ENCODE peak calls at places on chromosomes 2 and 18, in nine cellular contexts. C, T, M, B, J, R, W, S and D are unnamed samples.

GRCh38 chr2:219272995-219273394 is 6.2 kb upstream of the DNAJB2 start:
- DNase-seq in C (no peak), T (no peak), M (no peak), B (no peak), J (no peak), R (peak; percentile 39), W (no peak), S (no peak), D (no peak)

GRCh38 chr18:13435596-13436333 is 217.2 kb downstream of the LDLRAD4 start:
- DNase-seq in C (no peak), T (no peak), M (peak; percentile 73), B (no peak), J (peak; percentile 55), R (no peak), W (no peak), S (no peak), D (no peak)

GRCh38 chr2:8121826-8122505 is 559.9 kb upstream of the ID2 start:
- DNase-seq in C (no peak), T (no peak), M (no peak), B (no peak), J (no peak), R (no peak), W (no peak), S (no peak), D (no peak)

GRCh38 chr18:77223653-77224052 is 26.0 kb upstream of the GALR1 start:
- DNase-seq in C (no peak), T (no peak), M (no peak), B (no peak), J (no peak), R (no peak), W (peak; percentile 8), S (no peak), D (no peak)

GRCh38 chr2:146321175-146321574 is 1523.7 kb upstream of the ACVR2A start:
- DNase-seq in C (no peak), T (no peak), M (no peak), B (no peak), J (no peak), R (no peak), W (no peak), S (peak; percentile 26), D (no peak)

GRCh38 chr2:169108098-169108884 is 38.9 kb downstream of the DHRS9 start:
- DNase-seq in C (no peak), T (no peak), M (no peak), B (no peak), J (no peak), R (no peak), W (no peak), S (no peak), D (no peak)

GRCh38 chr18:25067291-25068050 is 284.5 kb downstream of the ZNF521 start:
- DNase-seq in C (no peak), T (no peak), M (no peak), B (no peak), J (no peak), R (no peak), W (no peak), S (no peak), D (no peak)

GRCh38 chr2:216604458-216604857 is 28.8 kb upstream of the IGFBP2 start:
- DNase-seq in C (no peak), T (no peak), M (no peak), B (no peak), J (no peak), R (no peak), W (no peak), S (no peak), D (no peak)

GRCh38 chr2:72143441-72144356 is 4.0 kb downstream of the CYP26B1 start:
- DNase-seq in C (peak; percentile 33), T (no peak), M (no peak), B (no peak), J (no peak), R (peak; percentile 34), W (no peak), S (peak; percentile 56), D (no peak)

GRCh38 chr2:104504331-104505073 is 349.4 kb upstream of the POU3F3 start:
- DNase-seq in C (no peak), T (no peak), M (no peak), B (no peak), J (no peak), R (no peak), W (no peak), S (no peak), D (no peak)

GRCh38 chr2:39216495-39217191 is 27.1 kb downstream of the CDKL4 start:
- DNase-seq in C (no peak), T (peak; percentile 63), M (no peak), B (peak; percentile 69), J (no peak), R (no peak), W (no peak), S (no peak), D (no peak)

GRCh38 chr2:47457268-47457667 is 54.3 kb downstream of the MSH2 start:
- DNase-seq in C (no peak), T (no peak), M (no peak), B (no peak), J (no peak), R (no peak), W (no peak), S (no peak), D (no peak)

GRCh38 chr2:47456851-47457250 is 53.9 kb downstream of the MSH2 start:
- DNase-seq in C (no peak), T (no peak), M (no peak), B (no peak), J (no peak), R (no peak), W (no peak), S (no peak), D (no peak)

GRCh38 chr2:47452761-47453160 is 49.8 kb downstream of the MSH2 start:
- DNase-seq in C (no peak), T (no peak), M (no peak), B (no peak), J (no peak), R (no peak), W (no peak), S (no peak), D (no peak)

GRCh38 chr2:47459021-47459420 is 56.1 kb downstream of the MSH2 start:
- DNase-seq in C (no peak), T (no peak), M (no peak), B (no peak), J (no peak), R (no peak), W (no peak), S (no peak), D (no peak)

GRCh38 chr2:47455411-47455810 is 52.5 kb downstream of the MSH2 start:
- DNase-seq in C (no peak), T (no peak), M (no peak), B (no peak), J (no peak), R (no peak), W (no peak), S (no peak), D (no peak)
- H3K9me3 ChIP-seq in C (peaks cover 6% of the 10 kb centered on the region), T (no peaks in the 10 kb centered on the region), M (no peaks in the 10 kb centered on the region), B (no peaks in the 10 kb centered on the region), J (no peaks in the 10 kb centered on the region), R (no peaks in the 10 kb centered on the region), W (no peaks in the 10 kb centered on the region), S (no peaks in the 10 kb centered on the region), D (no peaks in the 10 kb centered on the region)

DNA sequence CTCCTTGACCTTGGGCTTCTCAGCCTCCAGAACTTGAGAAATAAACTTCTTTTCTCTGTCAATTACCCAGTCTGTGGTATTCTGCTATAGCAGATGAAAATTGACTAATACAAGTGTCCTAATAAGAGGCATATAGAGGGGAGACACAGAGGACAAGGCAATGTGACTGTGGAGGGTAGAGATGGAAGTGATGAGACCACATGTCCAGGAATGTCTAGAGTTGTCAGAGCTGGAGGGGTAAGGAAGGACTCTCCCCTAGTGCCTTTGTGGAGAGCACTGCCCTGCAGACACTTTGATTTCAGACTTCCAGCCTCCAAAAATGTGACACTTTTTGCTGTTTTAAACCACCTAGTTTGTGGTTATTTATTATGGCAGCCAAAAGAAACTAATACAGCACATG is 74.4 kb downstream of the ACKR3 start:
- DNase-seq in C (no peak), T (no peak), M (no peak), B (no peak), J (no peak), R (no peak), W (no peak), S (no peak), D (no peak)
- H3K9me3 ChIP-seq in C (peaks cover 34% of the 10 kb centered on the region), T (no peaks in the 10 kb centered on the region), M (no peaks in the 10 kb centered on the region), B (no peaks in the 10 kb centered on the region), J (peaks cover 11% of the 10 kb centered on the region), R (peaks cover 10% of the 10 kb centered on the region), W (peaks cover 17% of the 10 kb centered on the region), S (no peaks in the 10 kb centered on the region), D (no peaks in the 10 kb centered on the region)

DNA sequence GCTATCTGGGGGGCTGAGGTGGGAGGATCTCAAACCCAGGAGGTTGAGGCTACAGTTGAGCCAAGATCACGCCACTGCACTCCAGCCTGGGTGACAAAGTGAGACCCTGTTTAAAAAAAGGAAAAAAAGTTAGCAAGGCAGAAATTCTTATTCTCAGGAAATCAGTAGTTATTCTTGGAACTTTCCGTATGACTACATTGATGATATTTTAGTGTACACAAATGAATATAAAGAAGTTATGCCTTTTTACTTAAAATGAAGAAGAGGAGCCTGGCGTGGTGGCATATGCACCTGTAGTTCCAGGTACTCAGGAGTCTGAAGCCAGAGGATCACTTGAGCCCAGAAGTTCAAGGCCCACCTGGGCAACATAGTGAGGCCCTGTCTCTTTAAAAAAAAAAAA is 7.4 kb downstream of the SPDYA start:
- DNase-seq in C (no peak), T (no peak), M (no peak), B (no peak), J (no peak), R (no peak), W (no peak), S (no peak), D (no peak)
- H3K9me3 ChIP-seq in C (no peaks in the 10 kb centered on the region), T (no peaks in the 10 kb centered on the region), M (no peaks in the 10 kb centered on the region), B (no peaks in the 10 kb centered on the region), J (no peaks in the 10 kb centered on the region), R (no peaks in the 10 kb centered on the region), W (no peaks in the 10 kb centered on the region), S (no peaks in the 10 kb centered on the region), D (no peaks in the 10 kb centered on the region)

GRCh38 chr2:31524592-31524991 is 56.1 kb downstream of the SRD5A2 start:
- DNase-seq in C (no peak), T (no peak), M (no peak), B (no peak), J (no peak), R (no peak), W (no peak), S (no peak), D (no peak)

GRCh38 chr2:31528823-31529222 is 51.9 kb downstream of the SRD5A2 start:
- DNase-seq in C (no peak), T (no peak), M (no peak), B (no peak), J (no peak), R (no peak), W (no peak), S (no peak), D (no peak)

GRCh38 chr2:31529256-31529655 is 51.5 kb downstream of the SRD5A2 start:
- DNase-seq in C (no peak), T (no peak), M (no peak), B (no peak), J (no peak), R (no peak), W (no peak), S (no peak), D (no peak)

GRCh38 chr2:31525876-31526275 is 54.9 kb downstream of the SRD5A2 start:
- DNase-seq in C (no peak), T (no peak), M (no peak), B (no peak), J (no peak), R (no peak), W (no peak), S (no peak), D (no peak)

DNA sequence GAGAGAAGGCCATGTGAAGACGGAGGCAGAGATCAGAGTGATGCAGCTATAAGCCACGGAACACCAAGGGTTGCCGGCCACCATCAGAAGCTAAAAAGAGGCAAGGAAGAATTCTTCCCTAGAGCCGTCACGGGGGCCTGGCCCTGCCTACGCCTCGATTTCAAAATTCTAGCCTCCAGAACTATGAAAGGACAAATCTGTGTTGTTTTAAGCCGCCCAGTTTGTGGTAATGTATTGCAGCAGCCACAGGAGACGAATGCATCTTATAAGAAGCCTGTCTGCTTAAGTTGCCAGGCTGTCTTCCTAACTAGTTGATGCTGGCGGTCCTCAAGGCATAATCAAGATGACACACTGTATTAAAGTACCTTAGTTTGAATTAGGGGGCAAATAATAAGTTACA is 53.8 kb downstream of the SRD5A2 start:
- DNase-seq in C (no peak), T (no peak), M (no peak), B (no peak), J (no peak), R (no peak), W (no peak), S (no peak), D (no peak)
- H3K9me3 ChIP-seq in C (no peaks in the 10 kb centered on the region), T (no peaks in the 10 kb centered on the region), M (no peaks in the 10 kb centered on the region), B (no peaks in the 10 kb centered on the region), J (no peaks in the 10 kb centered on the region), R (no peaks in the 10 kb centered on the region), W (no peaks in the 10 kb centered on the region), S (no peaks in the 10 kb centered on the region), D (no peaks in the 10 kb centered on the region)